ENCODE peak calls at places on chromosomes 16 and 17, in nine cellular contexts. S, W, F, E, G, T, R, L and D are unnamed samples.

GRCh38 chr17:80986816-80987480 is 4.7 kb upstream of the CHMP6 start:
- DNase-seq in R (no peak), T (no peak), S (no peak), G (no peak), F (no peak), L (no peak), E (peak; percentile 6), W (no peak), D (no peak)

GRCh38 chr17:27421111-27421510 is 35.1 kb upstream of the KSR1 start:
- DNase-seq in L (no peak), W (no peak), R (no peak), E (no peak), G (no peak), F (no peak), S (no peak), T (no peak), D (no peak)

GRCh38 chr17:81348097-81349055 is 46.9 kb upstream of the BAHCC1 start:
- DNase-seq in L (no peak), W (no peak), F (no peak), T (no peak), E (no peak), R (no peak), G (peak; percentile 11), S (peak; percentile 63), D (no peak)

GRCh38 chr17:76053230-76054111 is 18.8 kb downstream of the SRP68 start:
- DNase-seq in L (no peak), S (no peak), T (no peak), R (peak; percentile 49), G (peak; percentile 65), W (peak; percentile 20), F (no peak), E (no peak), D (no peak)

GRCh38 chr17:65593870-65594584 is 32.6 kb upstream of the AXIN2 start:
- DNase-seq in W (no peak), S (no peak), R (no peak), L (no peak), F (no peak), G (peak; percentile 35), T (no peak), E (no peak), D (no peak)

GRCh38 chr17:19332371-19333131 is 30.0 kb downstream of the B9D1 start:
- DNase-seq in T (no peak), L (no peak), W (no peak), S (peak; percentile 65), F (no peak), E (no peak), R (no peak), G (no peak), D (no peak)

GRCh38 chr17:57125866-57126265 is 40.8 kb downstream of the AKAP1 start:
- DNase-seq in S (no peak), F (no peak), R (no peak), L (no peak), E (no peak), G (no peak), T (no peak), W (no peak), D (no peak)

GRCh38 chr17:80948091-80948960 is 43.3 kb upstream of the CHMP6 start:
- DNase-seq in E (peak; percentile 17), L (no peak), G (no peak), R (no peak), W (no peak), T (no peak), S (no peak), F (no peak), D (no peak)

GRCh38 chr17:1078831-1079561 is 82.1 kb downstream of the TIMM22 start:
- DNase-seq in G (no peak), T (no peak), R (no peak), L (no peak), S (peak; percentile 86), F (no peak), W (no peak), E (peak; percentile 83), D (no peak)

GRCh38 chr16:8182761-8183160 is 407.6 kb downstream of the TMEM114 start:
- DNase-seq in S (no peak), E (no peak), W (no peak), L (no peak), R (no peak), G (no peak), F (no peak), T (no peak), D (no peak)

GRCh38 chr17:76131692-76132573 is 9.1 kb downstream of the FOXJ1 start:
- DNase-seq in L (no peak), T (no peak), F (no peak), R (no peak), G (no peak), W (no peak), E (no peak), S (no peak), D (no peak)

GRCh38 chr17:38606646-38607611 is 1.2 kb upstream of the SRCIN1 start:
- DNase-seq in S (no peak), R (no peak), E (no peak), W (no peak), T (no peak), G (no peak), L (no peak), F (no peak), D (peak; percentile 87)

GRCh38 chr16:55655709-55656694 is at the start of gene SLC6A2:
- DNase-seq in S (peak; percentile 6), G (no peak), E (no peak), T (no peak), W (no peak), L (no peak), F (no peak), R (no peak), D (no peak)

GRCh38 chr17:55811536-55811935 is 60.7 kb downstream of the PCTP start:
- DNase-seq in R (no peak), F (no peak), T (no peak), W (no peak), G (no peak), S (no peak), E (no peak), L (no peak), D (no peak)

GRCh38 chr17:57834146-57834741 is 15.6 kb downstream of the MRPS23 start:
- DNase-seq in R (peak; percentile 82), T (no peak), W (peak; percentile 89), S (peak; percentile 41), E (peak; percentile 94), F (no peak), L (no peak), G (no peak), D (no peak)

GRCh38 chr17:69047368-69048263 is 13.1 kb downstream of the ABCA9 start:
- DNase-seq in F (no peak), L (no peak), R (peak; percentile 80), W (no peak), E (peak; percentile 86), T (no peak), S (no peak), G (peak; percentile 96), D (no peak)

GRCh38 chr17:78329263-78330059 is 30.4 kb downstream of the SOCS3 start:
- DNase-seq in R (no peak), E (no peak), L (no peak), S (no peak), W (peak; percentile 66), T (no peak), F (no peak), G (peak; percentile 90), D (no peak)

GRCh38 chr16:86044241-86044671 is 145.3 kb downstream of the IRF8 start:
- DNase-seq in L (no peak), W (no peak), G (peak; percentile 12), S (peak; percentile 3), T (peak; percentile 74), F (peak; percentile 37), R (no peak), E (no peak), D (no peak)